ENCODE peak calls at places on chromosomes 1 and 21, in eight cellular contexts. U, B, C, H, T, J, Z and L are unnamed samples. For H3K4me1, the result is how much of the 10 kb centered on the place peaks cover.

GRCh38 chr1:109193653-109194590 is 19.8 kb upstream of the SARS1 start:
- DNase-seq in Z (peak), B (peak), U (peak), J (peak), H (no peak), T (peak), C (peak), L (peak)

GRCh38 chr1:174953657-174954435 is 45.9 kb upstream of the CACYBP start:
- DNase-seq in J (no peak), Z (no peak), C (peak), H (no peak), U (no peak), B (no peak), T (no peak), L (no peak)

GRCh38 chr1:244664353-244664752 is 11.4 kb downstream of the DESI2 start:
- DNase-seq in B (no peak), H (no peak), U (no peak), Z (no peak), J (no peak), T (no peak), C (no peak), L (no peak)

GRCh38 chr1:101613549-101613948 is 376.7 kb downstream of the S1PR1 start:
- DNase-seq in U (no peak), J (no peak), T (no peak), C (no peak), B (no peak), H (no peak), Z (no peak), L (no peak)

GRCh38 chr1:229855999-229856650 is 210.9 kb upstream of the GALNT2 start:
- DNase-seq in Z (no peak), U (no peak), T (no peak), J (peak), H (no peak), B (no peak), C (peak), L (no peak)

GRCh38 chr21:45580181-45580575 is 37.9 kb upstream of the SLC19A1 start:
- DNase-seq in J (no peak), Z (no peak), C (no peak), B (peak), H (no peak), T (peak), U (no peak), L (no peak)

GRCh38 chr1:176994926-176995596 is 169.5 kb downstream of the ASTN1 start:
- DNase-seq in U (no peak), Z (peak), B (no peak), T (no peak), H (no peak), C (no peak), J (no peak), L (no peak)

GRCh38 chr1:15919316-15919715 is 56.6 kb downstream of the ZBTB17 start:
- DNase-seq in Z (peak), H (no peak), T (no peak), B (no peak), U (no peak), C (no peak), J (peak), L (no peak)

GRCh38 chr1:204077979-204078696 is 5.2 kb downstream of the SOX13 start:
- DNase-seq in Z (no peak), U (no peak), B (peak), J (no peak), H (no peak), C (peak), T (peak), L (peak)

GRCh38 chr21:29133241-29133640 is 2.8 kb downstream of the MAP3K7CL start:
- DNase-seq in B (no peak), C (no peak), T (no peak), H (no peak), Z (no peak), J (no peak), U (no peak), L (no peak)

GRCh38 chr1:4965346-4965726 is 310.9 kb downstream of the AJAP1 start:
- DNase-seq in Z (no peak), C (no peak), U (no peak), B (no peak), J (no peak), H (no peak), T (no peak), L (no peak)

GRCh38 chr1:24635195-24635843 is 7.8 kb upstream of the SRRM1 start:
- DNase-seq in B (no peak), C (peak), U (no peak), T (no peak), H (peak), J (no peak), Z (peak), L (peak)

GRCh38 chr1:1305300-1306069 is 2.2 kb downstream of the ACAP3 start:
- DNase-seq in U (peak), C (peak), J (no peak), B (peak), Z (peak), T (peak), H (no peak), L (peak)

GRCh38 chr1:155776414-155776813 is 80.6 kb downstream of the GON4L start:
- DNase-seq in U (peak), H (no peak), T (no peak), C (no peak), B (no peak), J (no peak), Z (peak), L (no peak)

GRCh38 chr1:172320723-172321122 is 99.8 kb upstream of the C1orf105 start:
- DNase-seq in Z (peak), H (no peak), C (no peak), J (no peak), U (no peak), T (no peak), B (no peak), L (no peak)

GRCh38 chr21:36129219-36129618 is 5.7 kb upstream of the CBR3 start:
- DNase-seq in C (no peak), U (no peak), T (no peak), J (no peak), Z (no peak), B (no peak), H (no peak), L (no peak)

GRCh38 chr1:18811733-18812132 is 47.7 kb downstream of the TAS1R2 start:
- DNase-seq in Z (no peak), H (no peak), U (no peak), J (no peak), C (no peak), T (no peak), B (no peak), L (no peak)

GRCh38 chr1:153345187-153346066 is 3.2 kb downstream of the PGLYRP4 start:
- DNase-seq in T (no peak), C (no peak), Z (no peak), H (no peak), J (peak), B (no peak), U (no peak), L (no peak)

GRCh38 chr1:85555867-85556577 is 24.5 kb upstream of the CCN1 start:
- DNase-seq in T (no peak), Z (no peak), C (no peak), U (no peak), H (no peak), B (no peak), J (no peak), L (no peak)

GRCh38 chr1:3695326-3696217 is 43.3 kb downstream of the TP73 start:
- DNase-seq in B (peak), T (peak), U (peak), C (peak), J (no peak), Z (peak), H (no peak), L (no peak)

GRCh38 chr1:62196091-62196690 is 1.5 kb downstream of the L1TD1 start:
- DNase-seq in H (no peak), Z (no peak), T (no peak), B (no peak), C (no peak), U (no peak), J (no peak), L (peak)
- H3K4me3 ChIP-seq in H (no peak), Z (no peak), T (no peak), B (no peak), C (no peak), U (no peak), J (no peak), L (no peak)

GRCh38 chr1:36222481-36223372 is 1.5 kb upstream of the THRAP3 start:
- DNase-seq in Z (no peak), H (no peak), B (no peak), T (peak), C (no peak), U (no peak), J (no peak), L (no peak)

GRCh38 chr1:36212782-36213181 is 11.5 kb upstream of the THRAP3 start:
- DNase-seq in T (no peak), H (no peak), C (no peak), Z (no peak), B (no peak), U (no peak), J (no peak), L (no peak)

GRCh38 chr1:36211841-36212240 is 12.4 kb upstream of the THRAP3 start:
- DNase-seq in Z (no peak), T (no peak), H (no peak), U (no peak), C (no peak), B (no peak), J (no peak), L (no peak)

GRCh38 chr1:36223373-36223995 is 759 bp upstream of the THRAP3 start:
- DNase-seq in Z (peak), J (peak), B (no peak), C (peak), H (peak), U (no peak), T (no peak), L (peak)

DNA sequence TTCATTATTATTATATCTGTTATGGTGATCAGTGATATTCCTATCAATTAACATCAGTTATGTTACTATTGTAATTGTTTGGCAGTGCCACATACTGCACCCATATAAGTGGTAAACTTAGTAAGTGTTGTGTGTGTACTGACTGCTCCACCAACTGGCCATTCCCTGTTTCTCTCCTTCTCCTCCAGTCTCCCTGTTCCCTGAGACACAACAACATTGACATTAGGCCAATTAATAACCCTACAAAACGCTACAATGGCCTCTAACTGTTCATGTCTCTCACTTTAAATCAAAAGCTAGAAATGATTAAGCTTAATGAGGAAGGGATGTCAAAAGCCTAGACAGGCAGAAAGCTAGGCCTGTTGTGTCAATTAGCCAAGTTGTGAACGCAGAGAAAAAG is 6.6 kb upstream of the THRAP3 start:
- DNase-seq in J (no peak), Z (peak), C (peak), T (no peak), U (no peak), B (no peak), H (peak), L (no peak)
- H3K4me1 ChIP-seq in J (under half), Z (under half), C (under half), T (under half), U (under half), B (under half), H (under half), L (under half)

GRCh38 chr1:158177705-158178450 is 2.8 kb upstream of the CD1D start:
- DNase-seq in T (peak), J (no peak), C (peak), H (no peak), Z (peak), U (peak), B (peak), L (no peak)
- H3K4me3 ChIP-seq in T (peak), J (no peak), C (no peak), H (peak), Z (peak), U (peak), B (peak), L (no peak)

GRCh38 chr1:184881941-184882648 is 92.2 kb downstream of the NIBAN1 start:
- DNase-seq in H (no peak), B (no peak), J (no peak), U (no peak), C (no peak), Z (no peak), T (no peak), L (no peak)

GRCh38 chr1:184879876-184880275 is 94.4 kb downstream of the NIBAN1 start:
- DNase-seq in U (no peak), T (no peak), Z (no peak), C (peak), B (no peak), H (no peak), J (no peak), L (no peak)

GRCh38 chr1:184877992-184878391 is 96.3 kb downstream of the NIBAN1 start:
- DNase-seq in Z (peak), U (no peak), T (no peak), H (no peak), C (no peak), J (no peak), B (no peak), L (no peak)

GRCh38 chr1:184875218-184875617 is 99.1 kb downstream of the NIBAN1 start:
- DNase-seq in U (no peak), H (no peak), C (no peak), T (no peak), Z (no peak), J (no peak), B (no peak), L (no peak)

GRCh38 chr1:184878602-184879001 is 95.7 kb downstream of the NIBAN1 start:
- DNase-seq in Z (no peak), J (no peak), H (no peak), C (no peak), U (no peak), T (no peak), B (no peak), L (no peak)
- H3K4me1 ChIP-seq in Z (under half), J (under half), H (under half), C (half or more), U (under half), T (half or more), B (under half), L (under half)

DNA sequence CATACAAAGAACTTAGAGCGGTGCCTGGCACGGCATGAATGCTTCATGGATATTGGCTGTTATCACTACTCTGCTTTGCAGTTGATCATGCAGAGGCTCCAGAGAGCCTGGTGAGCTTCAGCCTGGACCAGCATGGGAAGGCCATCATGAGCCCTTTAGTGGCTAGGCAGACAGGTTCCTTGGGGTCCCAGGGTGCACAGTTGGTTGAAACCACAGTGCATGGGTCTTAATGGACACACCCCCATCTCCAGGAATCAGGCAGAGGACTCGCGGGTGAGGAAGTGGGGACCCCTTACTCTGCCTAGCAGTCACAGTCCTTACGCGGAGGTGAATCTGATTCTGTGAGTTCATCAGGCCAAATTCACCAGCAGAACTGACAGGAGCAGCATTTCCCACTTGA is 1.1 kb downstream of the GJB5 start:
- DNase-seq in T (no peak), Z (no peak), C (no peak), J (no peak), B (no peak), U (no peak), H (no peak), L (no peak)
- H3K4me3 ChIP-seq in T (no peak), Z (no peak), C (no peak), J (no peak), B (no peak), U (no peak), H (no peak), L (no peak)

GRCh38 chr21:23949493-23949892 is 1657.8 kb downstream of the MRPL39 start:
- DNase-seq in J (no peak), U (no peak), H (no peak), B (no peak), C (no peak), Z (no peak), T (no peak), L (no peak)

GRCh38 chr21:23950344-23950743 is 1656.9 kb downstream of the MRPL39 start:
- DNase-seq in U (no peak), Z (no peak), T (no peak), C (no peak), B (no peak), H (no peak), J (no peak), L (no peak)

GRCh38 chr21:23952269-23952668 is 1655.0 kb downstream of the MRPL39 start:
- DNase-seq in C (no peak), U (no peak), T (no peak), Z (no peak), B (no peak), H (no peak), J (no peak), L (no peak)

GRCh38 chr21:23955130-23955873 is 1652.0 kb downstream of the MRPL39 start:
- DNase-seq in C (no peak), B (no peak), T (no peak), Z (no peak), H (no peak), U (no peak), J (no peak), L (no peak)

GRCh38 chr21:23951251-23951650 is 1656.0 kb downstream of the MRPL39 start:
- DNase-seq in B (no peak), J (no peak), T (no peak), U (no peak), Z (peak), C (no peak), H (peak), L (no peak)
- H3K4me1 ChIP-seq in B (under half), J (under half), T (under half), U (under half), Z (under half), C (under half), H (under half), L (under half)

GRCh38 chr1:197775282-197776262 is at the start of gene DENND1B:
- DNase-seq in C (peak), Z (peak), U (peak), J (no peak), H (peak), T (peak), B (peak), L (peak)

GRCh38 chr1:197771904-197772561 is 3.2 kb downstream of the DENND1B start:
- DNase-seq in J (no peak), U (no peak), Z (no peak), H (no peak), T (no peak), C (no peak), B (no peak), L (no peak)

GRCh38 chr1:197771388-197771787 is 3.9 kb downstream of the DENND1B start:
- DNase-seq in T (no peak), C (peak), Z (no peak), H (no peak), U (no peak), B (no peak), J (no peak), L (no peak)

GRCh38 chr1:197774691-197775281 is 494 bp downstream of the DENND1B start:
- DNase-seq in B (peak), T (peak), Z (peak), U (peak), J (no peak), C (peak), H (no peak), L (no peak)

DNA sequence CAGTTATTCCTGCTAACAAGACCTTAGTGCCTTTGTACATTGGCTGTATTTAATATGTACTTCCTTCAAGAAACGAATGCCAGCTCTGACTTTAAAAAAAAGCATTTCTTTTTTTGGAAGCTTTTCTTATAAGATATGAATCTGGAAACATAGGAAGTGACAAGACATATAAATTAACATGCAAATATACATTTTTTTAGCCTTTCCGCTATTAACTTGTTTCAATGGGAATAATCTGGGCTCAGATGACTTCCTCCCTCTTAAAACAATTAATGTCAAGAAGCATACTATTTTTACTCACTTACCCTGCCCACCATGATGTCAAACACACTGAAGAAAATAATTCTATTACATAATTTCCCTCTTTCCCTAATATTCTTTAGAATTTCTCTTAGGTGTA is 1.4 kb downstream of the DENND1B start:
- DNase-seq in U (no peak), B (no peak), Z (no peak), C (no peak), T (no peak), H (no peak), J (no peak), L (no peak)
- H3K4me3 ChIP-seq in U (peak), B (peak), Z (peak), C (no peak), T (peak), H (peak), J (peak), L (peak)

GRCh38 chr21:38850277-38850951 is 44.7 kb downstream of the ETS2 start:
- DNase-seq in C (no peak), B (no peak), Z (no peak), T (no peak), J (no peak), U (no peak), H (no peak), L (no peak)
- H3K4me1 ChIP-seq in C (under half), B (under half), Z (under half), T (under half), J (under half), U (under half), H (under half), L (under half)

GRCh38 chr1:165187020-165187628 is 169.4 kb downstream of the LMX1A start:
- DNase-seq in Z (no peak), H (no peak), C (no peak), U (no peak), B (no peak), T (no peak), J (no peak), L (no peak)
- H3K4me3 ChIP-seq in Z (no peak), H (no peak), C (no peak), U (no peak), B (no peak), T (no peak), J (no peak), L (no peak)

DNA sequence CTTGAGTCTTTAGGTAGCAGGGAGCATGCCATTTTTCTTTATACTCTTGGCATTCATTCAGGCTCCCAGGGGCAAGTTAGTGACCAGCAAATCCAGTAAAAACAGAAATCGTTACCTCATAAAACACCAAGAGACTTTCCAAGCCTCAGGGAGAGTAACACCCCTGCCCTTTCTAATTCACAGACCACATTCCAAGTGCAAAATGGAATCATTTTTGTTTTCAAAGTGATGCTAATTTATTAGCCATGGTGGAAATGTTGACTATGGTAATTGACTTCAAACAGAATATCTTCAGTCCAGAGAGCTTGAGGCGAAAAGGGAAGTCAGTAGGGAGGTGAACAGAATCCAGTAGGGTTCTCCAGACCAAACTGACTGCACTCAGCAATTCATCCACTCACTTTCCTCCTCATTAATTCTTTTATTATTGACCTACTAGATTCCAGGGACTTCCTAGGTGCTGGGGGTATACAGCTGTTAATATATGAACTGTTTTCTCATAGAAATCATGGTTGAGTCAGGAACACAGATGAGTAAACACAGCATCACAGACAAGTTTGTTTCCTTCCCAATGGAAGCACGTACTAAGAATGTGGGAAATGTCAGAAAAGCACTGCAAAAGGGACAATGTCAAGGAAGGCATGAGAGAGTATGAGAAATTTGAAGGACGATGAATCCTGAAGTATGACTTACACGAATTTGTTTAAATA is 388.5 kb upstream of the C1orf87 start:
- DNase-seq in B (no peak), Z (no peak), H (no peak), J (no peak), T (no peak), U (no peak), C (no peak), L (no peak)
- H3K4me1 ChIP-seq in B (under half), Z (under half), H (under half), J (under half), T (under half), U (under half), C (under half), L (under half)